ENCODE peak calls at places on chromosomes 4 and X, in six cellular contexts. One of them, this sample, is unnamed.

GRCh38 chr4:5651089-5651488 is 57.3 kb downstream of the EVC2 start:
- DNase-seq in psoas muscle: no peak
- DNase-seq in pons: no peak
- DNase-seq in progenitor cell of endocrine pancreas: no peak
- DNase-seq in sigmoid colon: no peak
- DNase-seq in SW480: no peak
- DNase-seq in this sample: no peak

GRCh38 chr4:122090989-122091388 is 61.1 kb upstream of the BLTP1 start:
- DNase-seq in psoas muscle: no peak
- DNase-seq in pons: no peak
- DNase-seq in progenitor cell of endocrine pancreas: no peak
- DNase-seq in sigmoid colon: no peak
- DNase-seq in SW480: no peak
- DNase-seq in this sample: no peak

GRCh38 chr4:8829584-8829983 is 42.1 kb downstream of the HMX1 start:
- DNase-seq in psoas muscle: no peak
- DNase-seq in pons: no peak
- DNase-seq in progenitor cell of endocrine pancreas: no peak
- DNase-seq in sigmoid colon: peak
- DNase-seq in SW480: no peak
- DNase-seq in this sample: no peak

GRCh38 chr4:3791910-3792542 is 25.8 kb downstream of the ADRA2C start:
- DNase-seq in psoas muscle: peak
- DNase-seq in pons: no peak
- DNase-seq in progenitor cell of endocrine pancreas: peak
- DNase-seq in sigmoid colon: no peak
- DNase-seq in SW480: no peak
- DNase-seq in this sample: no peak

GRCh38 chr4:149755969-149756368 is 59.7 kb downstream of the IQCM start:
- DNase-seq in psoas muscle: no peak
- DNase-seq in pons: no peak
- DNase-seq in progenitor cell of endocrine pancreas: no peak
- DNase-seq in sigmoid colon: no peak
- DNase-seq in SW480: no peak
- DNase-seq in this sample: no peak

GRCh38 chrX:22952011-22952410 is 47.7 kb upstream of the DDX53 start:
- DNase-seq in psoas muscle: no peak
- DNase-seq in pons: no peak
- DNase-seq in progenitor cell of endocrine pancreas: no peak
- DNase-seq in sigmoid colon: no peak
- DNase-seq in SW480: no peak
- DNase-seq in this sample: no peak

GRCh38 chrX:23742174-23742692 is 843 bp downstream of the ACOT9 start:
- DNase-seq in psoas muscle: peak
- DNase-seq in pons: no peak
- DNase-seq in progenitor cell of endocrine pancreas: no peak
- DNase-seq in sigmoid colon: peak
- DNase-seq in SW480: peak
- DNase-seq in this sample: no peak

GRCh38 chrX:134911348-134911747 is 79.4 kb upstream of the SMIM10 start:
- DNase-seq in psoas muscle: no peak
- DNase-seq in pons: no peak
- DNase-seq in progenitor cell of endocrine pancreas: no peak
- DNase-seq in sigmoid colon: no peak
- DNase-seq in SW480: no peak
- DNase-seq in this sample: no peak

GRCh38 chrX:13088155-13088485 is 43.7 kb upstream of the FAM9C start:
- DNase-seq in psoas muscle: no peak
- DNase-seq in pons: no peak
- DNase-seq in progenitor cell of endocrine pancreas: no peak
- DNase-seq in sigmoid colon: no peak
- DNase-seq in SW480: no peak
- DNase-seq in this sample: no peak

GRCh38 chrX:39840141-39841126 is 257.3 kb downstream of the BCOR start:
- DNase-seq in psoas muscle: no peak
- DNase-seq in pons: no peak
- DNase-seq in progenitor cell of endocrine pancreas: no peak
- DNase-seq in sigmoid colon: no peak
- DNase-seq in SW480: no peak
- DNase-seq in this sample: no peak

GRCh38 chr4:17336524-17336941 is 175.4 kb downstream of the QDPR start:
- DNase-seq in psoas muscle: no peak
- DNase-seq in pons: no peak
- DNase-seq in progenitor cell of endocrine pancreas: no peak
- DNase-seq in sigmoid colon: peak
- DNase-seq in SW480: peak
- DNase-seq in this sample: no peak

GRCh38 chr4:32824321-32824720 is 2104.2 kb downstream of the PCDH7 start:
- DNase-seq in psoas muscle: no peak
- DNase-seq in pons: no peak
- DNase-seq in progenitor cell of endocrine pancreas: no peak
- DNase-seq in sigmoid colon: no peak
- DNase-seq in SW480: no peak
- DNase-seq in this sample: no peak

GRCh38 chrX:2325076-2325784 is 175.5 kb downstream of the DHRSX start:
- DNase-seq in psoas muscle: peak
- DNase-seq in pons: peak
- DNase-seq in progenitor cell of endocrine pancreas: no peak
- DNase-seq in sigmoid colon: peak
- DNase-seq in SW480: no peak
- DNase-seq in this sample: peak

GRCh38 chr4:55996611-55997010 is 47.9 kb downstream of the CEP135 start:
- DNase-seq in psoas muscle: no peak
- DNase-seq in pons: no peak
- DNase-seq in progenitor cell of endocrine pancreas: no peak
- DNase-seq in sigmoid colon: no peak
- DNase-seq in SW480: no peak
- DNase-seq in this sample: no peak

GRCh38 chr4:126267689-126268088 is 952.9 kb downstream of the FAT4 start:
- DNase-seq in psoas muscle: no peak
- DNase-seq in pons: no peak
- DNase-seq in progenitor cell of endocrine pancreas: no peak
- DNase-seq in sigmoid colon: no peak
- DNase-seq in SW480: no peak
- DNase-seq in this sample: no peak

GRCh38 chr4:39323836-39324235 is 42.3 kb downstream of the RFC1 start:
- DNase-seq in psoas muscle: no peak
- DNase-seq in pons: no peak
- DNase-seq in progenitor cell of endocrine pancreas: no peak
- DNase-seq in sigmoid colon: no peak
- DNase-seq in SW480: no peak
- DNase-seq in this sample: no peak

GRCh38 chrX:150238656-150239382 is 124.3 kb upstream of the MAMLD1 start:
- DNase-seq in psoas muscle: no peak
- DNase-seq in pons: no peak
- DNase-seq in progenitor cell of endocrine pancreas: no peak
- DNase-seq in sigmoid colon: no peak
- DNase-seq in SW480: no peak
- DNase-seq in this sample: no peak

GRCh38 chr4:78951862-78952472 is 12.7 kb upstream of the PAQR3 start:
- DNase-seq in psoas muscle: no peak
- DNase-seq in pons: peak
- DNase-seq in progenitor cell of endocrine pancreas: no peak
- DNase-seq in sigmoid colon: no peak
- DNase-seq in SW480: peak
- DNase-seq in this sample: no peak

GRCh38 chrX:25028726-25029125 is 13.0 kb upstream of the ARX start:
- DNase-seq in psoas muscle: no peak
- DNase-seq in pons: no peak
- DNase-seq in progenitor cell of endocrine pancreas: no peak
- DNase-seq in sigmoid colon: no peak
- DNase-seq in SW480: peak
- DNase-seq in this sample: no peak